ENCODE peak calls at places on chromosomes 16 and 17, in four cellular contexts. H is effector memory CD4-positive, alpha-beta T cell; B is endodermal cell; J is heart right ventricle. O is an unnamed sample. For H3K4me1 and H3K27me3, the result is how much of the 10 kb centered on the place peaks cover.

GRCh38 chr16:87461466-87461975 is 31.3 kb downstream of the ZCCHC14 start:
- DNase-seq in B (peak), H (no peak), J (peak), O (peak)

GRCh38 chr16:78598186-78598585 is 498.7 kb downstream of the WWOX start:
- DNase-seq in B (no peak), H (no peak), J (no peak), O (no peak)

GRCh38 chr16:85428168-85428898 is 184.8 kb upstream of the GSE1 start:
- DNase-seq in J (peak), B (peak), H (peak), O (no peak)

GRCh38 chr17:34254651-34255380 is at the start of gene CCL2:
- DNase-seq in B (peak), J (peak), H (no peak), O (peak)

GRCh38 chr17:59371426-59372099 is 40.1 kb downstream of the YPEL2 start:
- DNase-seq in H (no peak), B (no peak), J (peak), O (no peak)

GRCh38 chr16:85416267-85417109 is 196.6 kb upstream of the GSE1 start:
- DNase-seq in H (peak), J (peak), B (peak), O (peak)

GRCh38 chr17:7440823-7441174 is 1.5 kb downstream of the FGF11 start:
- DNase-seq in B (peak), J (peak), H (no peak), O (no peak)

GRCh38 chr16:29738514-29738913 is 7.3 kb downstream of the C16orf54 start:
- DNase-seq in J (no peak), B (no peak), H (peak), O (no peak)

GRCh38 chr17:8696456-8696855 is 48.2 kb downstream of the CCDC42 start:
- DNase-seq in B (peak), H (no peak), J (no peak), O (no peak)

GRCh38 chr16:88632587-88632930 is 5.8 kb upstream of the IL17C start:
- DNase-seq in J (no peak), H (no peak), B (no peak), O (no peak)

GRCh38 chr16:53913082-53913870 is 209.3 kb downstream of the FTO start:
- DNase-seq in J (no peak), B (no peak), H (no peak), O (peak)

GRCh38 chr16:35497399-35497798 is 2038.0 kb downstream of the TP53TG3F start:
- DNase-seq in J (no peak), B (no peak), H (no peak), O (no peak)

GRCh38 chr16:67226295-67226803 is 581 bp upstream of the TMEM208 start:
- DNase-seq in B (no peak), H (no peak), J (no peak), O (no peak)

GRCh38 chr16:23448392-23448791 is 4.6 kb downstream of the COG7 start:
- DNase-seq in H (no peak), J (no peak), B (no peak), O (no peak)

GRCh38 chr16:27671410-27671809 is 121.5 kb downstream of the KATNIP start:
- DNase-seq in J (no peak), B (peak), H (no peak), O (no peak)

GRCh38 chr16:64363039-64363438 is 758.8 kb downstream of the CDH11 start:
- DNase-seq in B (no peak), H (no peak), J (no peak), O (no peak)

GRCh38 chr17:2011421-2012371 is 13.4 kb downstream of the RTN4RL1 start:
- DNase-seq in B (peak), H (no peak), J (no peak), O (peak)

GRCh38 chr17:81429353-81429774 is 34.1 kb downstream of the BAHCC1 start:
- DNase-seq in H (no peak), B (no peak), J (peak), O (no peak)

GRCh38 chr16:67443299-67443698 is 12.4 kb downstream of the HSD11B2 start:
- DNase-seq in H (no peak), B (no peak), J (no peak), O (no peak)

GRCh38 chr17:77996256-77996655 is 37.8 kb downstream of the TNRC6C start:
- DNase-seq in B (no peak), J (no peak), H (no peak), O (no peak)

GRCh38 chr17:82838386-82839063 is 1.3 kb downstream of the ZNF750 start:
- DNase-seq in B (peak), J (peak), H (no peak), O (peak)

GRCh38 chr16:70394853-70395252 is 44.0 kb downstream of the ST3GAL2 start:
- DNase-seq in J (no peak), B (no peak), H (no peak), O (no peak)

GRCh38 chr16:88289549-88290344 is 93.0 kb upstream of the ZNF469 start:
- DNase-seq in B (no peak), H (no peak), J (no peak), O (no peak)

GRCh38 chr17:82938486-82939212 is 98.8 kb upstream of the ZNF750 start:
- DNase-seq in J (no peak), B (no peak), H (no peak), O (no peak)

GRCh38 chr16:84687715-84688114 is 12.1 kb upstream of the USP10 start:
- DNase-seq in H (no peak), B (no peak), J (no peak), O (no peak)

GRCh38 chr17:13698832-13699231 is 97.1 kb upstream of the HS3ST3A1 start:
- DNase-seq in B (peak), H (no peak), J (no peak), O (peak)

GRCh38 chr16:66287916-66288315 is 78.6 kb upstream of the CDH5 start:
- DNase-seq in H (no peak), B (peak), J (no peak), O (no peak)

GRCh38 chr16:85317704-85318103 is 205.4 kb upstream of the CIBAR2 start:
- DNase-seq in B (no peak), J (no peak), H (no peak), O (no peak)

GRCh38 chr17:30219315-30219714 is 16.2 kb downstream of the SLC6A4 start:
- DNase-seq in B (no peak), H (no peak), J (no peak), O (no peak)

GRCh38 chr17:49756323-49756722 is 7.6 kb downstream of the FAM117A start:
- DNase-seq in H (no peak), B (no peak), J (no peak), O (no peak)
- H3K4me1 ChIP-seq in H (half or more), B (under half), J (half or more), O (under half)

GRCh38 chr17:40320771-40321501 is 12.0 kb downstream of the RARA start:
- DNase-seq in J (peak), H (peak), B (peak), O (no peak)
- H3K4me3 ChIP-seq in J (peak), H (peak), B (no peak), O (no peak)

GRCh38 chr17:42845918-42846593 is 1.7 kb downstream of the AOC2 start:
- DNase-seq in H (no peak), J (no peak), B (no peak), O (no peak)
- H3K27me3 ChIP-seq in H (under half), J (under half), B (under half), O (under half)

GRCh38 chr16:12290165-12290564 is 313.6 kb downstream of the SNX29 start:
- DNase-seq in B (no peak), J (no peak), H (no peak), O (no peak)
- H3K4me1 ChIP-seq in B (under half), J (under half), H (under half), O (under half)

GRCh38 chr17:51152766-51153209 is 571 bp upstream of the NME1 start:
- DNase-seq in B (no peak), H (no peak), J (no peak), O (no peak)
- H3K4me3 ChIP-seq in B (peak), H (peak), J (peak), O (peak)

DNA sequence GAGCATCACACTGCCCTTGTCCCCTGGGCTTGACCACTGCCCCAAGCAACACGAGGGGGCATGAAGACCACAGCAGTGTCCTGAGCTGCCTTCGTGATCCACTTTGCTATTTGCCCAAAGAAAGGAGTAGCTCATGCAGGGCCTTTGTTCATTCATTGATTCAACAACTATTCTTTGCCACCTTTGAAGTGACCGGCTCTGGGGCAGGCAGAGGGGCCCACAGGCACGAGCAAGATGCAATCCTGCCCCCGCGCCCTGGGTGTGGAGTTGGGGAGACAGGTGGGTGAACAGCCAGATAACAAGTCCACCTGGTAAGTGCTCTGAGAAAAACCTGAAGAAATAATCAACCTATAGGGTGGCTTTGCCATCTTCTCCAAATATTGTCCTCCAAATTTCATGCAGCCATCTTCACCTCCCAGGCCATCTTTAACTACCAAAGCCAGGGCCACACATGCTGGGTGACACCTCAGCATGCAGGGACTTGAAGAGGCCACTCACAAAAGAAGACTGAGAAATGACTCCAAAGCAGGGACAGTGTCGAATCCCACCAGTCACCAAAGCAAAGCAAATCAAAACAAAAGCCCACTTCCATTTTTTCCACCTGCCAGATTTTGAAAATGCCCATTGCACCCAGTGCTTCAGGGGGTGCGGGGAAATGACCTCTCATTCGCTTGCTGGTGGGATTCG is 18.2 kb upstream of the RBFOX3 start:
- DNase-seq in J (no peak), H (no peak), B (peak), O (no peak)
- H3K27me3 ChIP-seq in J (half or more), H (under half), B (under half), O (under half)

DNA sequence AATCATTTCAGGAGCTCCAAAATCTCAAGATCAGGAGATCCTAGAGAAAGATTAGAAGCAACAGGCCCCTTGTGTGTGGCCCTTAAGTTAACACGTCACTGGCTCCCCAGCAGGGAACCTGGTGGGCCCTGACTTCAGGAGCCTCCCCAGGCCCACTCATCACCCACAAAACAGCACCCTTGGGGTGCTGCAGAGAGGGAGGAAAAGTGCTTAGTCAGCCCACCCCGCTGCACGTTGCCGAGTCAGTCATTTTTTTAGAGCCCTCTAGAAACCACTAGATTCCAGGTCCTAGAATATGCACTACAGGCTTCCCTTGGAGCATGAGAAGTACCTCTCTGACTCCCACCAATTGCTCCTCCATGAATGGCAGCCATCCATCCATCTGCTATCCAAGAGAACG is 156.6 kb downstream of the XYLT1 start:
- DNase-seq in H (no peak), J (no peak), B (no peak), O (no peak)
- H3K4me1 ChIP-seq in H (under half), J (under half), B (under half), O (under half)

O was measured in HAP-1.